ENCODE peak calls at places on chromosomes 2 and 18, in four cellular contexts. L, Q, B and K are unnamed samples.
A peak's percentile ranks its signal among the peaks of the same experiment; 100 is the strongest.

GRCh38 chr2:25378731-25379490 is 37.2 kb upstream of the DNMT3A start:
- DNase-seq in L (peak; percentile 3), Q (no peak), B (no peak), K (no peak)

GRCh38 chr2:199439542-199439941 is 18.2 kb downstream of the SATB2 start:
- DNase-seq in L (no peak), Q (no peak), B (no peak), K (no peak)

GRCh38 chr18:79784965-79785770 is 12.6 kb upstream of the KCNG2 start:
- DNase-seq in L (peak; percentile 12), Q (peak; percentile 48), B (no peak), K (no peak)

GRCh38 chr2:58194451-58194850 is 46.7 kb downstream of the FANCL start:
- DNase-seq in L (no peak), Q (no peak), B (no peak), K (no peak)

GRCh38 chr2:64276417-64277095 is 132.3 kb upstream of the PELI1 start:
- DNase-seq in L (peak; percentile 63), Q (no peak), B (no peak), K (no peak)

GRCh38 chr2:237097911-237098702 is 12.4 kb downstream of the COPS8 start:
- DNase-seq in L (peak; percentile 99), Q (peak; percentile 98), B (no peak), K (no peak)

GRCh38 chr2:235041918-235042575 is 90.2 kb downstream of the SH3BP4 start:
- DNase-seq in L (no peak), Q (no peak), B (no peak), K (no peak)

GRCh38 chr2:186068154-186068826 is 329.7 kb downstream of the FSIP2 start:
- DNase-seq in L (no peak), Q (peak; percentile 41), B (no peak), K (no peak)

GRCh38 chr18:42268793-42269192 is 313.8 kb downstream of the PIK3C3 start:
- DNase-seq in L (no peak), Q (no peak), B (no peak), K (no peak)

GRCh38 chr2:164655336-164655735 is 34.1 kb upstream of the GRB14 start:
- DNase-seq in L (peak; percentile 71), Q (no peak), B (no peak), K (no peak)

GRCh38 chr2:96824079-96824870 is 8.2 kb downstream of the CNNM3 start:
- DNase-seq in L (peak; percentile 11), Q (no peak), B (no peak), K (no peak)

GRCh38 chr2:157421377-157421944 is 22.4 kb downstream of the CYTIP start:
- DNase-seq in L (no peak), Q (no peak), B (no peak), K (no peak)

GRCh38 chr2:10405441-10405840 is 42.7 kb downstream of the ODC1 start:
- DNase-seq in L (peak; percentile 91), Q (peak; percentile 79), B (no peak), K (no peak)

GRCh38 chr2:84077504-84077903 is 381.6 kb downstream of the SUCLG1 start:
- DNase-seq in L (no peak), Q (no peak), B (no peak), K (no peak)

GRCh38 chr2:162734866-162735265 is 103.7 kb downstream of the KCNH7 start:
- DNase-seq in L (no peak), Q (no peak), B (no peak), K (no peak)

GRCh38 chr2:149566652-149567051 is 20.9 kb downstream of the MMADHC start:
- DNase-seq in L (no peak), Q (no peak), B (no peak), K (no peak)

GRCh38 chr2:71793965-71794364 is 340.6 kb downstream of the DYSF start:
- DNase-seq in L (no peak), Q (no peak), B (no peak), K (no peak)

GRCh38 chr2:134763164-134763710 is 44.4 kb upstream of the TMEM163 start:
- DNase-seq in L (peak; percentile 50), Q (no peak), B (no peak), K (no peak)

GRCh38 chr2:86254576-86255538 is 55.6 kb downstream of the MRPL35 start:
- DNase-seq in L (no peak), Q (no peak), B (no peak), K (no peak)

GRCh38 chr2:77191665-77192064 is 330.5 kb downstream of the LRRTM4 start:
- DNase-seq in L (no peak), Q (no peak), B (no peak), K (no peak)

GRCh38 chr2:199206536-199206935 is 251.2 kb downstream of the SATB2 start:
- DNase-seq in L (no peak), Q (no peak), B (no peak), K (no peak)

GRCh38 chr18:13165636-13166423 is 52.7 kb upstream of the LDLRAD4 start:
- DNase-seq in L (no peak), Q (no peak), B (no peak), K (no peak)

GRCh38 chr2:160365691-160366367 is 127.8 kb downstream of the RBMS1 start:
- DNase-seq in L (peak; percentile 48), Q (no peak), B (no peak), K (no peak)

GRCh38 chr2:212042562-212042961 is 496.0 kb downstream of the ERBB4 start:
- DNase-seq in L (no peak), Q (no peak), B (no peak), K (no peak)

GRCh38 chr2:66665124-66665984 is 230.4 kb downstream of the MEIS1 start:
- DNase-seq in L (peak; percentile 8), Q (peak; percentile 20), B (no peak), K (no peak)

GRCh38 chr2:77034460-77034859 is 487.7 kb downstream of the LRRTM4 start:
- DNase-seq in L (peak; percentile 13), Q (no peak), B (no peak), K (no peak)

GRCh38 chr2:167924556-167924955 is 322.8 kb downstream of the STK39 start:
- DNase-seq in L (no peak), Q (no peak), B (no peak), K (no peak)

GRCh38 chr2:241612156-241613017 is 24.6 kb downstream of the THAP4 start:
- DNase-seq in L (no peak), Q (no peak), B (no peak), K (no peak)

GRCh38 chr18:49616618-49617328 is 54.9 kb downstream of the LIPG start:
- DNase-seq in L (no peak), Q (no peak), B (no peak), K (no peak)

GRCh38 chr18:27413495-27414401 is 228.6 kb upstream of the CHST9 start:
- DNase-seq in L (peak; percentile 43), Q (peak; percentile 90), B (no peak), K (no peak)

GRCh38 chr18:76993573-76993972 is 139.0 kb downstream of the MBP start:
- DNase-seq in L (no peak), Q (no peak), B (no peak), K (no peak)

GRCh38 chr2:158998486-158999248 is 30.2 kb downstream of the TANC1 start:
- DNase-seq in L (peak; percentile 78), Q (peak; percentile 38), B (no peak), K (no peak)

GRCh38 chr2:45938649-45939511 is 287.4 kb downstream of the PRKCE start:
- DNase-seq in L (peak; percentile 96), Q (peak; percentile 92), B (no peak), K (no peak)

GRCh38 chr18:49673281-49673680 is 111.4 kb downstream of the LIPG start:
- DNase-seq in L (no peak), Q (no peak), B (no peak), K (no peak)

GRCh38 chr2:216829533-216829932 is 30.3 kb downstream of the TNP1 start:
- DNase-seq in L (peak; percentile 40), Q (no peak), B (no peak), K (no peak)